ENCODE peak calls at places on chromosomes 16 and 17, in eight cellular contexts. One of them, this sample, is unnamed.

GRCh38 chr16:79602615-79603014 is 2.1 kb upstream of the MAF start:
- DNase-seq in fibroblast of lung: no peak
- DNase-seq in psoas muscle: no peak
- DNase-seq in heart right ventricle: no peak
- DNase-seq in body of pancreas: no peak
- DNase-seq in stomach: no peak
- DNase-seq in lung: no peak
- DNase-seq in breast epithelium: no peak
- DNase-seq in this sample: no peak

GRCh38 chr17:72658675-72659074 is 433.8 kb downstream of the SLC39A11 start:
- DNase-seq in psoas muscle: no peak
- DNase-seq in stomach: no peak
- DNase-seq in body of pancreas: no peak
- DNase-seq in breast epithelium: no peak
- DNase-seq in lung: no peak
- DNase-seq in heart right ventricle: no peak
- DNase-seq in fibroblast of lung: no peak
- DNase-seq in this sample: no peak

GRCh38 chr16:81836279-81837054 is 57.4 kb downstream of the PLCG2 start:
- DNase-seq in fibroblast of lung: no peak
- DNase-seq in stomach: no peak
- DNase-seq in lung: no peak
- DNase-seq in psoas muscle: no peak
- DNase-seq in heart right ventricle: no peak
- DNase-seq in body of pancreas: no peak
- DNase-seq in breast epithelium: no peak
- DNase-seq in this sample: no peak

GRCh38 chr16:85798283-85798776 is 1.0 kb downstream of the EMC8 start:
- DNase-seq in stomach: no peak
- DNase-seq in lung: no peak
- DNase-seq in psoas muscle: no peak
- DNase-seq in body of pancreas: no peak
- DNase-seq in breast epithelium: no peak
- DNase-seq in heart right ventricle: no peak
- DNase-seq in fibroblast of lung: no peak
- DNase-seq in this sample: no peak

GRCh38 chr17:28896491-28896883 is 1.0 kb downstream of the FLOT2 start:
- DNase-seq in lung: no peak
- DNase-seq in breast epithelium: no peak
- DNase-seq in body of pancreas: no peak
- DNase-seq in heart right ventricle: no peak
- DNase-seq in fibroblast of lung: peak
- DNase-seq in psoas muscle: no peak
- DNase-seq in stomach: no peak
- DNase-seq in this sample: no peak

GRCh38 chr17:36850794-36851193 is 86.5 kb upstream of the LHX1 start:
- DNase-seq in heart right ventricle: no peak
- DNase-seq in body of pancreas: no peak
- DNase-seq in breast epithelium: no peak
- DNase-seq in fibroblast of lung: peak
- DNase-seq in stomach: no peak
- DNase-seq in lung: no peak
- DNase-seq in psoas muscle: no peak
- DNase-seq in this sample: no peak

GRCh38 chr16:86680137-86680536 is 101.8 kb downstream of the FOXL1 start:
- DNase-seq in body of pancreas: no peak
- DNase-seq in psoas muscle: no peak
- DNase-seq in lung: no peak
- DNase-seq in fibroblast of lung: peak
- DNase-seq in stomach: no peak
- DNase-seq in breast epithelium: no peak
- DNase-seq in heart right ventricle: no peak
- DNase-seq in this sample: no peak

GRCh38 chr17:6388416-6388815 is 46.5 kb downstream of the AIPL1 start:
- DNase-seq in fibroblast of lung: no peak
- DNase-seq in psoas muscle: no peak
- DNase-seq in stomach: no peak
- DNase-seq in lung: no peak
- DNase-seq in body of pancreas: no peak
- DNase-seq in heart right ventricle: no peak
- DNase-seq in breast epithelium: no peak
- DNase-seq in this sample: no peak

GRCh38 chr17:2710804-2711607 is 558 bp downstream of the CLUH start:
- DNase-seq in stomach: no peak
- DNase-seq in heart right ventricle: no peak
- DNase-seq in body of pancreas: peak
- DNase-seq in lung: peak
- DNase-seq in psoas muscle: peak
- DNase-seq in fibroblast of lung: no peak
- DNase-seq in breast epithelium: no peak
- DNase-seq in this sample: no peak

GRCh38 chr17:37094391-37094790 is 145.6 kb downstream of the AATF start:
- DNase-seq in fibroblast of lung: no peak
- DNase-seq in psoas muscle: no peak
- DNase-seq in body of pancreas: no peak
- DNase-seq in lung: no peak
- DNase-seq in breast epithelium: no peak
- DNase-seq in heart right ventricle: no peak
- DNase-seq in stomach: no peak
- DNase-seq in this sample: no peak

GRCh38 chr16:71792176-71792575 is 16.5 kb downstream of the AP1G1 start:
- DNase-seq in stomach: no peak
- DNase-seq in heart right ventricle: no peak
- DNase-seq in lung: no peak
- DNase-seq in fibroblast of lung: no peak
- DNase-seq in breast epithelium: no peak
- DNase-seq in body of pancreas: no peak
- DNase-seq in psoas muscle: no peak
- DNase-seq in this sample: no peak

GRCh38 chr17:58338907-58339774 is 10.5 kb upstream of the TSPOAP1 start:
- DNase-seq in stomach: no peak
- DNase-seq in heart right ventricle: no peak
- DNase-seq in breast epithelium: no peak
- DNase-seq in lung: peak
- DNase-seq in body of pancreas: no peak
- DNase-seq in psoas muscle: peak
- DNase-seq in fibroblast of lung: peak
- DNase-seq in this sample: no peak

GRCh38 chr17:1491406-1492248 is 859 bp downstream of the MYO1C start:
- DNase-seq in breast epithelium: peak
- DNase-seq in stomach: peak
- DNase-seq in heart right ventricle: peak
- DNase-seq in fibroblast of lung: peak
- DNase-seq in body of pancreas: peak
- DNase-seq in psoas muscle: peak
- DNase-seq in lung: peak
- DNase-seq in this sample: peak

GRCh38 chr16:89953671-89954406 is 5.3 kb downstream of the DEF8 start:
- DNase-seq in psoas muscle: no peak
- DNase-seq in heart right ventricle: no peak
- DNase-seq in body of pancreas: no peak
- DNase-seq in breast epithelium: no peak
- DNase-seq in stomach: no peak
- DNase-seq in lung: no peak
- DNase-seq in fibroblast of lung: no peak
- DNase-seq in this sample: no peak

GRCh38 chr16:11797166-11797956 is at the start of gene ZC3H7A:
- DNase-seq in lung: peak
- DNase-seq in stomach: peak
- DNase-seq in heart right ventricle: peak
- DNase-seq in fibroblast of lung: peak
- DNase-seq in breast epithelium: peak
- DNase-seq in body of pancreas: peak
- DNase-seq in psoas muscle: peak
- DNase-seq in this sample: peak

GRCh38 chr17:72118588-72119279 is 2.1 kb upstream of the SOX9 start:
- DNase-seq in breast epithelium: peak
- DNase-seq in heart right ventricle: peak
- DNase-seq in fibroblast of lung: peak
- DNase-seq in body of pancreas: peak
- DNase-seq in psoas muscle: peak
- DNase-seq in lung: peak
- DNase-seq in stomach: peak
- DNase-seq in this sample: no peak

GRCh38 chr17:7462474-7463367 is 16.7 kb downstream of the ZBTB4 start:
- DNase-seq in psoas muscle: no peak
- DNase-seq in lung: no peak
- DNase-seq in fibroblast of lung: no peak
- DNase-seq in heart right ventricle: no peak
- DNase-seq in stomach: no peak
- DNase-seq in breast epithelium: no peak
- DNase-seq in body of pancreas: no peak
- DNase-seq in this sample: no peak

GRCh38 chr16:87263418-87264052 is 53.7 kb downstream of the C16orf95 start:
- DNase-seq in fibroblast of lung: no peak
- DNase-seq in stomach: peak
- DNase-seq in psoas muscle: no peak
- DNase-seq in lung: no peak
- DNase-seq in heart right ventricle: no peak
- DNase-seq in breast epithelium: no peak
- DNase-seq in body of pancreas: no peak
- DNase-seq in this sample: no peak

GRCh38 chr17:30271102-30271501 is 20.6 kb downstream of the BLMH start:
- DNase-seq in lung: no peak
- DNase-seq in fibroblast of lung: peak
- DNase-seq in body of pancreas: no peak
- DNase-seq in psoas muscle: no peak
- DNase-seq in heart right ventricle: no peak
- DNase-seq in breast epithelium: no peak
- DNase-seq in stomach: no peak
- DNase-seq in this sample: no peak

GRCh38 chr17:77730376-77730775 is 228.1 kb upstream of the TNRC6C start:
- DNase-seq in fibroblast of lung: no peak
- DNase-seq in stomach: no peak
- DNase-seq in heart right ventricle: no peak
- DNase-seq in lung: no peak
- DNase-seq in body of pancreas: no peak
- DNase-seq in breast epithelium: no peak
- DNase-seq in psoas muscle: no peak
- DNase-seq in this sample: no peak

GRCh38 chr16:23288209-23288608 is 13.9 kb upstream of the SCNN1B start:
- DNase-seq in lung: no peak
- DNase-seq in heart right ventricle: no peak
- DNase-seq in stomach: no peak
- DNase-seq in body of pancreas: no peak
- DNase-seq in breast epithelium: no peak
- DNase-seq in psoas muscle: no peak
- DNase-seq in fibroblast of lung: no peak
- DNase-seq in this sample: no peak

GRCh38 chr16:2296662-2297505 is 29.0 kb upstream of the RNPS1 start:
- DNase-seq in heart right ventricle: no peak
- DNase-seq in psoas muscle: no peak
- DNase-seq in body of pancreas: peak
- DNase-seq in stomach: peak
- DNase-seq in lung: no peak
- DNase-seq in fibroblast of lung: peak
- DNase-seq in breast epithelium: no peak
- DNase-seq in this sample: no peak

DNA sequence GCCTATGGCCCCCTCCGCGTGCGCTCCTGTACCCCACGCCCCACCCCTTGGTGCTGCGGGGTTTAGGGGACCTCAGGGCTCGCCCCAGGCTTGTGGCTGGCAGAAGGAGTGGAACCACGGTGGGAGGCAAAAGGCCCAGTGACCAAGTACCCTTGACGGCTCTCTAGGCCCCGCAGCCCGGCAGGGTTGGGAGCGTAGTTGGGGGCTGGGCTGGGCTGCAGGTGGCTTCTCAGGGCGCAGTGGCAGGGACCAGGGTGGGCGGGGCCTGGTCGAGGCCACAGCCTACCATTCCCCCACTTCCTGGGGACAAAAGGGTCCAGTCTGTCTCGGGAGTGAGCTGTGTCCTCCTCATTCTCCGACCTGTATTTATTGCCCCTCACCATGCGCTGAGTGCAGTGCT is 124.9 kb downstream of the RBFOX3 start:
- DNase-seq in lung: no peak
- DNase-seq in breast epithelium: no peak
- DNase-seq in stomach: no peak
- DNase-seq in heart right ventricle: no peak
- DNase-seq in psoas muscle: no peak
- DNase-seq in body of pancreas: no peak
- DNase-seq in fibroblast of lung: no peak
- DNase-seq in this sample: no peak
- H3K4me3 ChIP-seq in lung: no peak
- H3K4me3 ChIP-seq in breast epithelium: no peak
- H3K4me3 ChIP-seq in stomach: no peak
- H3K4me3 ChIP-seq in heart right ventricle: no peak
- H3K4me3 ChIP-seq in psoas muscle: no peak
- H3K4me3 ChIP-seq in body of pancreas: no peak
- H3K4me3 ChIP-seq in fibroblast of lung: no peak
- H3K4me3 ChIP-seq in this sample: no peak

GRCh38 chr17:323181-323580 is 29.4 kb downstream of the RPH3AL start:
- DNase-seq in lung: no peak
- DNase-seq in fibroblast of lung: no peak
- DNase-seq in stomach: no peak
- DNase-seq in body of pancreas: no peak
- DNase-seq in breast epithelium: no peak
- DNase-seq in heart right ventricle: no peak
- DNase-seq in psoas muscle: peak
- DNase-seq in this sample: no peak
- H3K27ac ChIP-seq in lung: no peak
- H3K27ac ChIP-seq in fibroblast of lung: no peak
- H3K27ac ChIP-seq in stomach: no peak
- H3K27ac ChIP-seq in body of pancreas: no peak
- H3K27ac ChIP-seq in breast epithelium: no peak
- H3K27ac ChIP-seq in heart right ventricle: no peak
- H3K27ac ChIP-seq in psoas muscle: no peak
- H3K27ac ChIP-seq in this sample: no peak

GRCh38 chr16:73011926-73012325 is 36.0 kb downstream of the ZFHX3 start:
- DNase-seq in heart right ventricle: no peak
- DNase-seq in stomach: no peak
- DNase-seq in fibroblast of lung: no peak
- DNase-seq in body of pancreas: no peak
- DNase-seq in breast epithelium: no peak
- DNase-seq in lung: no peak
- DNase-seq in psoas muscle: no peak
- DNase-seq in this sample: no peak
- TF ChIP-seq CTCF in heart right ventricle: no peak
- TF ChIP-seq CTCF in stomach: no peak
- TF ChIP-seq CTCF in fibroblast of lung: no peak
- TF ChIP-seq CTCF in body of pancreas: no peak
- TF ChIP-seq CTCF in breast epithelium: no peak
- TF ChIP-seq CTCF in lung: no peak
- TF ChIP-seq CTCF in psoas muscle: peak
- TF ChIP-seq CTCF in this sample: no peak

DNA sequence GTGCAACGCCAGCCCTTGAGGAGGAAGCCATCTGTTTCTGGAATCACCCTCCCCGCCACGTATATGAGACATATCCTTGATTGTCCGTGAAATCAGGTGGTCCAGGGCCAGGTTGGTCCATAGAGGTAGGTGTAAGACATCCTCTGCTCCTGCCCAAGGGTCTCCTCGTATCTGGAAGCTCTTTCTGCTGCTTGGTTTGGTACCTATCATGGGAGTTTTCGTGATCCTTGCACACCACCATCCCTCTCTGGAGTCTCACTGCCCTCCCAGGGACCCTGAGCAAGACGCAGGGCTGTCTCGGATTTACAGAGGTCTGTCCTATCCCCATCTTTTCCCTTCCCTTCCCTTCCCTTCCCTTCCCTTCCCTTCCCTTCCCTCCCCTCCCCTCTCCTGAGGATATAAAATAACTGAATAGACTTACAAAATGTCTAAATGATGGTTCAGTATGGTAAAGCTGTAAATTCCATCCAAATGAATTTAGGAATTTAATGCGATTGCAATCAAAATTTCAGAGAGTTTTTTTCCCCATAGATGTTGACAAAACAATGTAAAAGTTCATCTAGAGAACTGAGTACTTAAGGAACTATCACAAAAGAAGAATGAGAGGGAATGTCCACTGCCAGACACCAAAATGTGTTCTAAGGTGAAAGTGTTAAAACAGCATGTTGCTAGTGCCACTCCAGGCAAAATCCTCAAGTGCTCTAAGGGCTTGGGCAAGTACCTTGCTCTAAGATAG is 2.0 kb upstream of the CCDC42 start:
- DNase-seq in breast epithelium: no peak
- DNase-seq in heart right ventricle: no peak
- DNase-seq in body of pancreas: no peak
- DNase-seq in lung: no peak
- DNase-seq in stomach: no peak
- DNase-seq in fibroblast of lung: peak
- DNase-seq in psoas muscle: no peak
- DNase-seq in this sample: no peak
- H3K4me3 ChIP-seq in breast epithelium: peak
- H3K4me3 ChIP-seq in heart right ventricle: peak
- H3K4me3 ChIP-seq in body of pancreas: no peak
- H3K4me3 ChIP-seq in lung: no peak
- H3K4me3 ChIP-seq in stomach: peak
- H3K4me3 ChIP-seq in fibroblast of lung: peak
- H3K4me3 ChIP-seq in psoas muscle: peak
- H3K4me3 ChIP-seq in this sample: peak